ENCODE peak calls at places on chromosomes 13 and 19, in six cellular contexts. T, I, X, F, G and M are unnamed samples.

GRCh38 chr13:71218960-71219359 is 648.0 kb downstream of the DACH1 start:
- DNase-seq in T (no peak), I (no peak), X (no peak), F (no peak), G (no peak), M (no peak)

GRCh38 chr13:90055121-90055520 is 1292.4 kb upstream of the MIR17HG start:
- DNase-seq in T (no peak), I (no peak), X (no peak), F (no peak), G (no peak), M (peak)

GRCh38 chr13:113420833-113421600 is 32.3 kb downstream of the ADPRHL1 start:
- DNase-seq in T (no peak), I (no peak), X (no peak), F (no peak), G (no peak), M (no peak)

GRCh38 chr13:113029487-113030258 is 60.7 kb downstream of the MCF2L start:
- DNase-seq in T (peak), I (peak), X (peak), F (peak), G (no peak), M (no peak)

GRCh38 chr19:49042177-49042576 is 1.5 kb upstream of the CGB5 start:
- DNase-seq in T (no peak), I (no peak), X (no peak), F (no peak), G (no peak), M (no peak)

GRCh38 chr13:39210961-39211534 is 172.8 kb downstream of the NHLRC3 start:
- DNase-seq in T (no peak), I (no peak), X (peak), F (no peak), G (no peak), M (no peak)

GRCh38 chr19:40143612-40144011 is 47.6 kb upstream of the MAP3K10 start:
- DNase-seq in T (no peak), I (no peak), X (no peak), F (no peak), G (no peak), M (peak)

GRCh38 chr13:47835470-47836228 is 165.4 kb downstream of the SUCLA2 start:
- DNase-seq in T (no peak), I (no peak), X (no peak), F (no peak), G (no peak), M (no peak)

GRCh38 chr19:51147663-51148062 is 5.6 kb downstream of the SIGLEC7 start:
- DNase-seq in T (no peak), I (peak), X (no peak), F (no peak), G (no peak), M (no peak)

GRCh38 chr13:106318941-106319411 is 216.5 kb downstream of the EFNB2 start:
- DNase-seq in T (no peak), I (peak), X (peak), F (no peak), G (no peak), M (peak)